ENCODE peak calls at places on chromosomes 5 and 9, in eight cellular contexts. I, V, X, Z, L, W, E and Q are unnamed samples.

GRCh38 chr5:10863763-10864383 is 102.8 kb upstream of the DAP start:
- DNase-seq in I (peak; percentile 10), V (no peak), X (peak; percentile 55), Z (peak; percentile 8), L (peak; percentile 88), W (no peak), E (no peak), Q (peak; percentile 29)

GRCh38 chr9:125405938-125406811 is 144.5 kb downstream of the GAPVD1 start:
- DNase-seq in I (no peak), V (no peak), X (no peak), Z (no peak), L (peak; percentile 41), W (no peak), E (no peak), Q (no peak)

GRCh38 chr9:33227013-33227398 is 13.0 kb upstream of the SPINK4 start:
- DNase-seq in I (peak; percentile 39), V (no peak), X (peak; percentile 38), Z (no peak), L (no peak), W (no peak), E (no peak), Q (no peak)

GRCh38 chr5:59835782-59836181 is 57.7 kb downstream of the PDE4D start:
- DNase-seq in I (no peak), V (no peak), X (no peak), Z (no peak), L (no peak), W (no peak), E (no peak), Q (no peak)

GRCh38 chr5:178589180-178590140 is 733 bp downstream of the COL23A1 start:
- DNase-seq in I (peak; percentile 20), V (no peak), X (no peak), Z (no peak), L (no peak), W (no peak), E (peak; percentile 51), Q (peak; percentile 72)

GRCh38 chr9:106532616-106533015 is 330.4 kb upstream of the ZNF462 start:
- DNase-seq in I (no peak), V (no peak), X (no peak), Z (no peak), L (no peak), W (no peak), E (no peak), Q (no peak)

GRCh38 chr5:110086658-110087388 is 397.1 kb downstream of the MAN2A1 start:
- DNase-seq in I (no peak), V (no peak), X (no peak), Z (no peak), L (peak; percentile 51), W (peak; percentile 78), E (peak; percentile 42), Q (no peak)

GRCh38 chr9:3331801-3332200 is 194.0 kb downstream of the RFX3 start:
- DNase-seq in I (no peak), V (no peak), X (no peak), Z (no peak), L (peak; percentile 45), W (no peak), E (no peak), Q (no peak)

GRCh38 chr5:178524093-178524882 is 65.9 kb downstream of the COL23A1 start:
- DNase-seq in I (no peak), V (no peak), X (no peak), Z (no peak), L (no peak), W (peak; percentile 51), E (no peak), Q (peak; percentile 24)

GRCh38 chr5:34717426-34718327 is 61.5 kb downstream of the RAI14 start:
- DNase-seq in I (no peak), V (no peak), X (no peak), Z (no peak), L (peak; percentile 97), W (no peak), E (no peak), Q (peak; percentile 48)

GRCh38 chr5:98104454-98105188 is 668.8 kb upstream of the RGMB start:
- DNase-seq in I (no peak), V (no peak), X (no peak), Z (no peak), L (no peak), W (no peak), E (no peak), Q (no peak)

GRCh38 chr9:18580146-18580545 is 106.2 kb downstream of the ADAMTSL1 start:
- DNase-seq in I (no peak), V (no peak), X (no peak), Z (no peak), L (no peak), W (no peak), E (no peak), Q (no peak)

GRCh38 chr9:3951266-3951665 is 348.6 kb downstream of the GLIS3 start:
- DNase-seq in I (no peak), V (no peak), X (no peak), Z (no peak), L (no peak), W (no peak), E (no peak), Q (no peak)

GRCh38 chr5:95782166-95782565 is 40.4 kb downstream of the GLRX start:
- DNase-seq in I (no peak), V (no peak), X (no peak), Z (no peak), L (no peak), W (no peak), E (no peak), Q (no peak)

GRCh38 chr9:136197372-136197875 is 7.5 kb downstream of the LHX3 start:
- DNase-seq in I (no peak), V (no peak), X (no peak), Z (no peak), L (no peak), W (no peak), E (no peak), Q (no peak)
- H3K27me3 ChIP-seq in I (no peaks in the 10 kb centered on the region), V (peaks cover 67% of the 10 kb centered on the region), X (peaks cover 55% of the 10 kb centered on the region), Z (peaks cover 18% of the 10 kb centered on the region), L (peaks cover 19% of the 10 kb centered on the region), W (no peaks in the 10 kb centered on the region), E (peaks cover 100% of the 10 kb centered on the region), Q (peaks cover 39% of the 10 kb centered on the region)

DNA sequence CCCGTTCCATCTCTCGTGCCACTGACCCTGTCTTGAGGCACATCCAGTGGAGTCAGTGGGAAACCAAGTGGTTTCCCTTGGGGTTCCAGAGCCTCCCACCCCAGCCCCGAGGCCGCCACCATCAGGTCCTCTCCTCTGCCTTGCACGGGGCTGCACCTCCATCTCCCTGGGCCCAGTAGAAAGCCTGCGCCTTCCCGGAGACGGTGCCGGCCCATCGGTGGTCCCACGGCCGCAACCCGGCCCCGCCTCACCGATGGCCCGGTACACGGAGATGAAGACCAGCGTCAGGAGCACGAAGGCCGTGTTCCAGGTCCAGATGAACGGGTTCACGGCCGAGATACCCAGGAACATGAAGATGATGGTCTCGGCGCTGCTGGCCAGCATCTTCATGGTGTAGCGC is 40.0 kb downstream of the EXOC3 start:
- DNase-seq in I (no peak), V (no peak), X (no peak), Z (no peak), L (no peak), W (no peak), E (no peak), Q (no peak)
- H3K36me3 ChIP-seq in I (no peaks in the 10 kb centered on the region), V (no peaks in the 10 kb centered on the region), X (no peaks in the 10 kb centered on the region), Z (no peaks in the 10 kb centered on the region), L (no peaks in the 10 kb centered on the region), W (no peaks in the 10 kb centered on the region), E (no peaks in the 10 kb centered on the region), Q (no peaks in the 10 kb centered on the region)

GRCh38 chr9:134690301-134690751 is 48.7 kb downstream of the COL5A1 start:
- DNase-seq in I (no peak), V (no peak), X (no peak), Z (no peak), L (no peak), W (peak; percentile 55), E (no peak), Q (no peak)
- H3K27me3 ChIP-seq in I (no peaks in the 10 kb centered on the region), V (no peaks in the 10 kb centered on the region), X (no peaks in the 10 kb centered on the region), Z (no peaks in the 10 kb centered on the region), L (no peaks in the 10 kb centered on the region), W (no peaks in the 10 kb centered on the region), E (no peaks in the 10 kb centered on the region), Q (no peaks in the 10 kb centered on the region)

GRCh38 chr5:80164799-80165198 is 91.0 kb downstream of the SERINC5 start:
- DNase-seq in I (no peak), V (no peak), X (no peak), Z (no peak), L (no peak), W (no peak), E (no peak), Q (no peak)

GRCh38 chr5:80170117-80170535 is 85.7 kb downstream of the SERINC5 start:
- DNase-seq in I (no peak), V (no peak), X (no peak), Z (no peak), L (no peak), W (no peak), E (no peak), Q (no peak)

GRCh38 chr5:80161165-80161564 is 94.7 kb downstream of the SERINC5 start:
- DNase-seq in I (no peak), V (no peak), X (no peak), Z (no peak), L (no peak), W (no peak), E (no peak), Q (no peak)

GRCh38 chr5:80168388-80169028 is 87.3 kb downstream of the SERINC5 start:
- DNase-seq in I (no peak), V (no peak), X (no peak), Z (no peak), L (no peak), W (no peak), E (no peak), Q (no peak)

GRCh38 chr5:80165430-80165829 is 90.4 kb downstream of the SERINC5 start:
- DNase-seq in I (no peak), V (no peak), X (no peak), Z (no peak), L (no peak), W (no peak), E (no peak), Q (no peak)
- H3K36me3 ChIP-seq in I (no peaks in the 10 kb centered on the region), V (peaks cover 52% of the 10 kb centered on the region), X (peaks cover 74% of the 10 kb centered on the region), Z (no peaks in the 10 kb centered on the region), L (no peaks in the 10 kb centered on the region), W (peaks cover 2% of the 10 kb centered on the region), E (no peaks in the 10 kb centered on the region), Q (no peaks in the 10 kb centered on the region)

DNA sequence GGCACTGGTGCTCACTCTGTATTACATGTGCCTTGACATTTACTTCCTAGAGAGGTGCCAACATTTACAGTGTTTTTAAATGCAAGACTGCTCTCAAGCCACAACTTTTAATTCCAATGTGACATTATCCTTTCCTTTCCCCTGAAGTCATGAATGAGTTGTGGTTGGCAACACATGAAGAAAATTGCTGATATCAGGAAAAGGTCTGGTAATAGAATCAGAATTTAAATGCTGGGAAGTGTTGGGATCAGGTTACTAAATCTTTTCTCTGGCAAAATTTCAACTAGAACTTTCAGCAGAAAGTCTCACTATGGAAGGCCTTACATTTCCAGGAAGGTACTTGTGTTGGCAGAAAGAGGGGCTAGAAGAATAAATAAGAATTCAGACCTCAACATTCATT is 10.6 kb upstream of the SLC44A1 start:
- DNase-seq in I (no peak), V (no peak), X (no peak), Z (no peak), L (no peak), W (no peak), E (no peak), Q (no peak)
- H3K27me3 ChIP-seq in I (no peaks in the 10 kb centered on the region), V (no peaks in the 10 kb centered on the region), X (no peaks in the 10 kb centered on the region), Z (no peaks in the 10 kb centered on the region), L (no peaks in the 10 kb centered on the region), W (no peaks in the 10 kb centered on the region), E (no peaks in the 10 kb centered on the region), Q (no peaks in the 10 kb centered on the region)

GRCh38 chr5:171309526-171310333 is 682 bp downstream of the TLX3 start:
- DNase-seq in I (no peak), V (no peak), X (no peak), Z (no peak), L (no peak), W (no peak), E (no peak), Q (no peak)
- H3K36me3 ChIP-seq in I (no peaks in the 10 kb centered on the region), V (no peaks in the 10 kb centered on the region), X (no peaks in the 10 kb centered on the region), Z (no peaks in the 10 kb centered on the region), L (no peaks in the 10 kb centered on the region), W (no peaks in the 10 kb centered on the region), E (no peaks in the 10 kb centered on the region), Q (no peaks in the 10 kb centered on the region)